ENCODE peak calls at places on chromosome 20, in ten cellular contexts. O, S, P, Z, Q, J, K, W, U and G are unnamed samples.

GRCh38 chr20:33883164-33883563 is 72.0 kb downstream of the CHMP4B start:
- DNase-seq in O (no peak), S (no peak), P (no peak), Z (no peak), Q (no peak), J (peak; percentile 99), K (no peak), W (no peak), U (no peak), G (no peak)

GRCh38 chr20:46203510-46203837 is 85.4 kb downstream of the CD40 start:
- DNase-seq in O (no peak), S (no peak), P (no peak), Z (no peak), Q (no peak), J (no peak), K (no peak), W (no peak), U (no peak), G (no peak)

GRCh38 chr20:23435675-23436539 is 3.6 kb upstream of the CSTL1 start:
- DNase-seq in O (peak; percentile 39), S (no peak), P (peak; percentile 48), Z (no peak), Q (no peak), J (no peak), K (no peak), W (no peak), U (peak; percentile 29), G (no peak)

GRCh38 chr20:53757472-53757913 is 163.9 kb upstream of the ZNF217 start:
- DNase-seq in O (no peak), S (no peak), P (no peak), Z (no peak), Q (no peak), J (no peak), K (no peak), W (no peak), U (no peak), G (no peak)

GRCh38 chr20:36950432-36951197 is 893 bp downstream of the SAMHD1 start:
- DNase-seq in O (peak; percentile 23), S (peak; percentile 38), P (peak; percentile 45), Z (peak; percentile 26), Q (peak; percentile 69), J (peak; percentile 31), K (no peak), W (peak; percentile 80), U (peak; percentile 20), G (no peak)

GRCh38 chr20:9609892-9610502 is 95.6 kb downstream of the LAMP5 start:
- DNase-seq in O (peak; percentile 82), S (no peak), P (peak; percentile 79), Z (peak; percentile 82), Q (no peak), J (peak; percentile 84), K (no peak), W (no peak), U (no peak), G (peak; percentile 6)

GRCh38 chr20:23122959-23123655 is 37.0 kb upstream of the CD93 start:
- DNase-seq in O (no peak), S (no peak), P (no peak), Z (no peak), Q (no peak), J (no peak), K (no peak), W (no peak), U (no peak), G (no peak)

GRCh38 chr20:37903317-37904007 is 535 bp downstream of the VSTM2L start:
- DNase-seq in O (no peak), S (peak; percentile 41), P (no peak), Z (no peak), Q (no peak), J (no peak), K (peak; percentile 22), W (peak; percentile 62), U (no peak), G (no peak)

GRCh38 chr20:56032251-56032650 is 26.9 kb upstream of the CBLN4 start:
- DNase-seq in O (peak; percentile 13), S (no peak), P (no peak), Z (peak; percentile 12), Q (no peak), J (no peak), K (no peak), W (no peak), U (no peak), G (no peak)

GRCh38 chr20:54134445-54135220 is 39.2 kb downstream of the CYP24A1 start:
- DNase-seq in O (peak; percentile 50), S (no peak), P (no peak), Z (no peak), Q (no peak), J (no peak), K (no peak), W (no peak), U (no peak), G (no peak)

GRCh38 chr20:40197744-40198143 is 491.3 kb downstream of the MAFB start:
- DNase-seq in O (peak; percentile 26), S (no peak), P (no peak), Z (peak; percentile 1), Q (no peak), J (no peak), K (no peak), W (no peak), U (no peak), G (no peak)

GRCh38 chr20:18497603-18498002 is 578 bp upstream of the RBBP9 start:
- DNase-seq in O (no peak), S (no peak), P (no peak), Z (no peak), Q (no peak), J (no peak), K (no peak), W (no peak), U (no peak), G (no peak)
- H3K4me3 ChIP-seq in O (no peak overlapping the region), S (no peak overlapping the region), P (no peak overlapping the region), Z (no peak overlapping the region), Q (peak overlapping the region; percentile 82), J (no peak overlapping the region), K (peak overlapping the region; percentile 98), W (no peak overlapping the region), U (peak overlapping the region; percentile 88), G (no peak overlapping the region)

GRCh38 chr20:49569403-49570115 is 1.6 kb upstream of the PTGIS start:
- DNase-seq in O (peak; percentile 52), S (no peak), P (peak; percentile 66), Z (no peak), Q (no peak), J (no peak), K (no peak), W (no peak), U (no peak), G (no peak)

GRCh38 chr20:49566401-49566800 is 1.5 kb downstream of the PTGIS start:
- DNase-seq in O (no peak), S (no peak), P (no peak), Z (no peak), Q (no peak), J (no peak), K (no peak), W (no peak), U (no peak), G (no peak)

GRCh38 chr20:49567421-49568256 is at the start of gene PTGIS:
- DNase-seq in O (no peak), S (no peak), P (peak; percentile 33), Z (no peak), Q (no peak), J (no peak), K (no peak), W (peak; percentile 72), U (no peak), G (no peak)

GRCh38 chr20:49570161-49570827 is 2.4 kb upstream of the PTGIS start:
- DNase-seq in O (no peak), S (no peak), P (no peak), Z (no peak), Q (no peak), J (no peak), K (no peak), W (no peak), U (no peak), G (no peak)

DNA sequence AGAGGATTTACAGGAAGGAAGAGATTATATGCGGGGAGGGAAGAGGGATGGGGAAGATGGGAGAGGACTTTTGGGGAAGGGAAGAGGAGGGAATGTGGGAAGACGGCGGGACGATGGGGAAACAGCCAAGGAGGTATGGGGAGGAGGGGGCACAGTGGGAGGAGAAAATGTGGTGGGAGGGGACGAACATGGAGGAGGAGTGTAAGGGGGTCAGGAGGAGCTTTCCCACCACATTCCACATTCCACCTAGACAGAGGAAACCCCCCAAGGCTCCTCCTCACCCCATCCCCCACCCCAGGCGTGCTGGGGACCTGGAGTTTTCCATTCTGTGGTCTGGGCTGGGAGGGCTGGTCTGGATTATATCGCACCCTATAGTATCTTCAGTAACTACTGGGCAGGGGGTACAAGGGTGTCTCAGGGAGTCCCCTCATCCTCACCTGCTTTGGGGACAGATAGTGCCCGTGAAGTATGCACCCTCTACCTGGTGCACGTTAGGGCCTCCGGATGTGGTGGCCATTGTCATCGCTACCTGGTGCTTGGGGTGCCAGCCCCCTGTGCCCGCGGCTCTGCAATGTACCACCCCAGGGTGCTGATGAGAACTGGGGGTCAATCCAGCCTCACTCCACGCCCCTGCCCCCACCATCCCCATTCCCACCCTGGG is 684 bp upstream of the PTGIS start:
- DNase-seq in O (no peak), S (no peak), P (peak; percentile 76), Z (no peak), Q (no peak), J (no peak), K (no peak), W (no peak), U (no peak), G (no peak)
- H3K4me3 ChIP-seq in O (peak overlapping the region; percentile 14), S (no peak overlapping the region), P (no peak overlapping the region), Z (no peak overlapping the region), Q (no peak overlapping the region), J (no peak overlapping the region), K (no peak overlapping the region), W (no peak overlapping the region), U (peak overlapping the region; percentile 71), G (no peak overlapping the region)

GRCh38 chr20:32626859-32627636 is 41.9 kb upstream of the NOL4L start:
- DNase-seq in O (no peak), S (no peak), P (no peak), Z (no peak), Q (peak; percentile 11), J (no peak), K (no peak), W (no peak), U (no peak), G (no peak)
- H3K4me3 ChIP-seq in O (no peak overlapping the region), S (no peak overlapping the region), P (no peak overlapping the region), Z (no peak overlapping the region), Q (no peak overlapping the region), J (no peak overlapping the region), K (no peak overlapping the region), W (no peak overlapping the region), U (peak overlapping the region; percentile 38), G (no peak overlapping the region)

GRCh38 chr20:41769650-41770049 is 151.5 kb upstream of the CHD6 start:
- DNase-seq in O (no peak), S (no peak), P (no peak), Z (no peak), Q (no peak), J (no peak), K (no peak), W (no peak), U (no peak), G (no peak)

GRCh38 chr20:41774291-41774690 is 156.1 kb upstream of the CHD6 start:
- DNase-seq in O (no peak), S (no peak), P (no peak), Z (no peak), Q (no peak), J (peak; percentile 58), K (no peak), W (no peak), U (no peak), G (no peak)

DNA sequence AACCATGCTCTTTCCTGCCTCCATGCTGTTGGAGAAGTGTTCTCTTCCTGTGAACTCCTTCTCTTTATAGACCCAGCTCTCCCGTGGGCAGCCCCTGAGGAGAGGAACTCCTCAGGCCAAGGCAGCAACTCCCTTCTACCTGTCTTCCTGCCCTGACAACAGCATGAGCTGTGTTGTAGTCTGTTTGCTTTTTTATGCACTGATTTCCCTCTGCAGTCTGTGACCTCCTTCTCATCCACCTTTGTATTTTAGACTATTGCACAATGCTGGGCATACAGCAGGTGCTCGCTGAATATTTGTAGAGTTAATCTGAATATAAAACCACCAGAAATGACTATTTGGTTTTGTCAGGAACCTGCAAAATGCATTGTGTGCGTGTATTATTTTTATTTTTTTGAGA is 152.2 kb upstream of the CHD6 start:
- DNase-seq in O (no peak), S (no peak), P (no peak), Z (no peak), Q (no peak), J (no peak), K (no peak), W (no peak), U (no peak), G (no peak)
- H3K4me3 ChIP-seq in O (no peak overlapping the region), S (no peak overlapping the region), P (no peak overlapping the region), Z (no peak overlapping the region), Q (no peak overlapping the region), J (no peak overlapping the region), K (no peak overlapping the region), W (no peak overlapping the region), U (no peak overlapping the region), G (no peak overlapping the region)